ENCODE peak calls at places on chromosomes 6 and 20, in four cellular contexts. One of them, this sample, is unnamed.

GRCh38 chr20:1210501-1210900 is 7.2 kb downstream of the C20orf202 start:
- DNase-seq in K562: no peak
- DNase-seq in HCT116: no peak
- DNase-seq in HepG2: no peak
- DNase-seq in this sample: no peak

GRCh38 chr6:170441316-170441715 is 111.8 kb downstream of the PSMB1 start:
- DNase-seq in HepG2: no peak
- DNase-seq in HCT116: no peak
- DNase-seq in K562: no peak
- DNase-seq in this sample: no peak

GRCh38 chr6:75812560-75812959 is 63.5 kb downstream of the MYO6 start:
- DNase-seq in K562: no peak
- DNase-seq in HCT116: no peak
- DNase-seq in HepG2: no peak
- DNase-seq in this sample: no peak

GRCh38 chr6:34871853-34872252 is 16.0 kb downstream of the TAF11 start:
- DNase-seq in HepG2: no peak
- DNase-seq in HCT116: no peak
- DNase-seq in K562: no peak
- DNase-seq in this sample: no peak

GRCh38 chr6:80641591-80641990 is 535.1 kb downstream of the BCKDHB start:
- DNase-seq in HCT116: no peak
- DNase-seq in HepG2: no peak
- DNase-seq in K562: no peak
- DNase-seq in this sample: no peak

GRCh38 chr6:90197854-90198496 is 98.7 kb downstream of the BACH2 start:
- DNase-seq in K562: no peak
- DNase-seq in HCT116: no peak
- DNase-seq in HepG2: peak; percentile 16
- DNase-seq in this sample: no peak

GRCh38 chr20:3716195-3716834 is 3.9 kb upstream of the SIGLEC1 start:
- DNase-seq in HepG2: peak; percentile 65
- DNase-seq in HCT116: peak; percentile 51
- DNase-seq in K562: peak; percentile 57
- DNase-seq in this sample: no peak

GRCh38 chr20:41424025-41424424 is 57.4 kb upstream of the EMILIN3 start:
- DNase-seq in HepG2: no peak
- DNase-seq in HCT116: no peak
- DNase-seq in K562: peak; percentile 41
- DNase-seq in this sample: no peak

GRCh38 chr20:2741463-2741862 is 48.9 kb downstream of the EBF4 start:
- DNase-seq in HCT116: no peak
- DNase-seq in HepG2: no peak
- DNase-seq in K562: no peak
- DNase-seq in this sample: no peak

GRCh38 chr6:141653590-141653989 is 479.1 kb upstream of the GJE1 start:
- DNase-seq in HCT116: no peak
- DNase-seq in HepG2: no peak
- DNase-seq in K562: no peak
- DNase-seq in this sample: no peak

GRCh38 chr6:91626935-91627334 is 1040.1 kb upstream of the MAP3K7 start:
- DNase-seq in K562: no peak
- DNase-seq in HCT116: no peak
- DNase-seq in HepG2: no peak
- DNase-seq in this sample: no peak
- TF ChIP-seq TCF7L2 in K562: no peak
- TF ChIP-seq TCF7L2 in HCT116: no peak
- TF ChIP-seq TCF7L2 in HepG2: no peak
- TF ChIP-seq TCF7L2 in this sample: no peak

GRCh38 chr20:36017034-36017951 is 48.9 kb downstream of the CNBD2 start:
- DNase-seq in K562: no peak
- DNase-seq in HepG2: no peak
- DNase-seq in HCT116: no peak
- DNase-seq in this sample: no peak
- H3K27ac ChIP-seq in K562: no peak overlapping the region
- H3K27ac ChIP-seq in HepG2: no peak overlapping the region
- H3K27ac ChIP-seq in HCT116: no peak overlapping the region
- H3K27ac ChIP-seq in this sample: peak overlapping the region; percentile 42

DNA sequence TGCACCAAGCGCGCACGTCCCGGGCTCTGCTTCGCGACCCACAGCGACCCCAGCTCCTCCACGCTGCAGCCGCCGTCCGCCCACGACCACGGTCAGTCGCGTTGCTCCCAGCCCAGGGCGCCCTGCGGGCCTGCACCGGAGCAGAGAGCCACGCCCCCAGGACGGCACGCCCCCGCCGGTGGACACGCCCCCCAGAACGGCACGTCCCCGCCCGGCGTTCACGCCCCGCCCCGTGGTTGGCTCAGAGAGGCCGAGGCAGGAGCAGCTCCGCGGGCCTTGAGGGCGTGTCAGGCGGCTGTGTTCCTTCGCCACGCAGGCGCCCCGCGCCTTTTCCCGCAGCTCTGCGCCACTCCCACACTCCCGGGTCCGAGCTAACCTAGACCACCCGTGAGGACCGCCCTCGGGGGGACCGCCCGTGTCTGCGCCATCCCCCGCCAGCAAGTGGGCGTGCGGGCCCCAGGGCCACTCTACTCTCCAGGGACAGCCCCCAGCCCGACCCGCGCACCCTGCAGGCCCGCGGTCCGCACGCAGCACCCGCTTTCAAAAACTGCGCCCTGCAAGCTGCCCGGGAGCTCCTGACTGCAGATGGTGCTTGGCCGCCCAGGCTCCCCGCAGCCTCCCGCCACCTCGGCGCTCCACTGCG is at the start of gene RNASET2:
- DNase-seq in K562: peak; percentile 96
- DNase-seq in HCT116: peak; percentile 64
- DNase-seq in HepG2: peak; percentile 88
- DNase-seq in this sample: peak; percentile 13
- TF ChIP-seq POLR2AphosphoS5 in K562: peak; percentile 44
- TF ChIP-seq POLR2AphosphoS5 in HCT116: peak; percentile 87
- TF ChIP-seq POLR2AphosphoS5 in HepG2: peak; percentile 80
- TF ChIP-seq POLR2AphosphoS5 in this sample: no peak

GRCh38 chr6:27591660-27592059 is 118.8 kb upstream of the ZNF184 start:
- DNase-seq in HepG2: peak; percentile 72
- DNase-seq in K562: peak; percentile 50
- DNase-seq in HCT116: no peak
- DNase-seq in this sample: peak; percentile 89
- TF ChIP-seq TCF7L2 in HepG2: no peak
- TF ChIP-seq TCF7L2 in K562: no peak
- TF ChIP-seq TCF7L2 in HCT116: no peak
- TF ChIP-seq TCF7L2 in this sample: no peak

DNA sequence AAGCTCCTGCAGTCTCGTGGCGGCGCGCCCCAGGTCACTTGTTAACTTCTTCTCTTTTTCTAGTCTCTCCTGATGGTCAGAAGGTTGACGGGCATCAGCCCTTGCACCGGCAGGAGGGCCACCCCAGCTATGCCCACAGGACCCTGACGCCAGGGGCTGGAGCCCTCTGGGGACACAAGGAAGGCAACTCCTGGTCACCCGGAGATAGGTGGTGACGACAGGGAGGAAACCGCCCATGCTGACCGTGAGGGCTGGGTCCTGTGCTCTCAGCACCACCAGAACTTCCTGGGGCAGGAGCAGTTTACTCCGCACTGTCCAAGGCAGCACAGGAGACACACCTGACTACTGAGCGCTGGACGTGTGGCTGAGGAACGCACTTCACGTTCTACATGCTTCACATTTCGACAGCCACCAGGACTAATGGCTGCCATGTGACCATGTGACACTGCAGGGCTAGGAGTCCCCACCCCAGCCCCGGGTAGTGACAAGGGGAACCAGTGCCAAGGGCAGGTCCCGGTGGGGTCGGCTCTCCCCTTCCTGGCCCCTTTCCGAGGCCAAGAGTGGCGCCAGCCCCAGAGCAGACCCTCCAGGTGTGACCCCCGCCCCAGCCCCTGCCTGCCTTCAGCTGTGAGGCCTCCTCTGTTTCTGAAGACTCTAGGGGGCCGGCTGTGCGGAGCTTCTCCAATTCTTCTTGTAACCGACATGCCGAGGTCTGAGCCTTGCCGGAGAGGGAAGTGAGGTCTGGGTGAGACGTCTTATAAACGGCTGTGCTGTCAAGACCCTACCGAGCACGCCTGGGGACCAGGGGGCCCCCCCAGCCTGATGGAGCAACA is 45.2 kb downstream of the DSTN start:
- DNase-seq in HepG2: no peak
- DNase-seq in K562: no peak
- DNase-seq in HCT116: no peak
- DNase-seq in this sample: no peak
- H3K27ac ChIP-seq in HepG2: no peak overlapping the region
- H3K27ac ChIP-seq in K562: no peak overlapping the region
- H3K27ac ChIP-seq in HCT116: no peak overlapping the region
- H3K27ac ChIP-seq in this sample: peak overlapping the region; percentile 23

GRCh38 chr6:139474145-139475108 is 100.0 kb upstream of the CITED2 start:
- DNase-seq in K562: peak; percentile 42
- DNase-seq in HCT116: no peak
- DNase-seq in HepG2: no peak
- DNase-seq in this sample: no peak
- TF ChIP-seq POLR2AphosphoS5 in K562: no peak
- TF ChIP-seq POLR2AphosphoS5 in HCT116: no peak
- TF ChIP-seq POLR2AphosphoS5 in HepG2: no peak
- TF ChIP-seq POLR2AphosphoS5 in this sample: no peak

GRCh38 chr6:33206864-33207568 is 1.3 kb upstream of the RING1 start:
- DNase-seq in K562: no peak
- DNase-seq in HCT116: no peak
- DNase-seq in HepG2: no peak
- DNase-seq in this sample: no peak

GRCh38 chr6:33209856-33210255 is 1.6 kb downstream of the RING1 start:
- DNase-seq in K562: no peak
- DNase-seq in HCT116: no peak
- DNase-seq in HepG2: no peak
- DNase-seq in this sample: no peak

GRCh38 chr6:33206027-33206863 is 1.8 kb downstream of the HSD17B8 start:
- DNase-seq in HCT116: no peak
- DNase-seq in HepG2: no peak
- DNase-seq in K562: no peak
- DNase-seq in this sample: no peak

GRCh38 chr6:33208089-33208967 is at the start of gene RING1:
- DNase-seq in HCT116: no peak
- DNase-seq in HepG2: peak; percentile 59
- DNase-seq in K562: peak; percentile 97
- DNase-seq in this sample: no peak

GRCh38 chr6:33207569-33208088 is 671 bp upstream of the RING1 start:
- DNase-seq in K562: peak; percentile 62
- DNase-seq in HCT116: no peak
- DNase-seq in HepG2: no peak
- DNase-seq in this sample: no peak
- TF ChIP-seq TCF7L2 in K562: no peak
- TF ChIP-seq TCF7L2 in HCT116: no peak
- TF ChIP-seq TCF7L2 in HepG2: no peak
- TF ChIP-seq TCF7L2 in this sample: no peak

This sample was measured in Panc1.